ENCODE peak calls at places on chromosomes 2 and 18, in five cellular contexts. A, U, O, P and J are unnamed samples.

GRCh38 chr2:82839046-82839445 is 1620.0 kb downstream of the SUCLG1 start:
- DNase-seq in A (no peak), U (no peak), O (no peak), P (no peak), J (no peak)

GRCh38 chr2:180823546-180824141 is 156.8 kb upstream of the UBE2E3 start:
- DNase-seq in A (peak), U (peak), O (peak), P (no peak), J (peak)

GRCh38 chr2:209367091-209367747 is 56.6 kb upstream of the MAP2 start:
- DNase-seq in A (peak), U (no peak), O (peak), P (no peak), J (no peak)

GRCh38 chr18:77140439-77141109 is 8.0 kb upstream of the MBP start:
- DNase-seq in A (no peak), U (no peak), O (no peak), P (no peak), J (no peak)

GRCh38 chr2:48328972-48329723 is 200.8 kb upstream of the STON1 start:
- DNase-seq in A (no peak), U (no peak), O (no peak), P (no peak), J (no peak)

GRCh38 chr2:28507806-28508764 is 12.2 kb downstream of the PLB1 start:
- DNase-seq in A (no peak), U (no peak), O (no peak), P (no peak), J (no peak)

GRCh38 chr18:69387181-69387580 is 13.5 kb upstream of the DOK6 start:
- DNase-seq in A (no peak), U (no peak), O (peak), P (no peak), J (no peak)

GRCh38 chr18:2104620-2105462 is 466.5 kb downstream of the METTL4 start:
- DNase-seq in A (no peak), U (no peak), O (peak), P (peak), J (no peak)

GRCh38 chr18:47944972-47945843 is 14.7 kb upstream of the SMAD2 start:
- DNase-seq in A (no peak), U (no peak), O (peak), P (no peak), J (no peak)

GRCh38 chr2:106885981-106886915 is at the start of gene ST6GAL2:
- DNase-seq in A (no peak), U (no peak), O (peak), P (no peak), J (no peak)

GRCh38 chr2:236820763-236821344 is 251.2 kb downstream of the ACKR3 start:
- DNase-seq in A (no peak), U (no peak), O (no peak), P (no peak), J (no peak)

GRCh38 chr18:47323158-47323557 is 71.7 kb upstream of the SKOR2 start:
- DNase-seq in A (peak), U (peak), O (no peak), P (no peak), J (no peak)

GRCh38 chr2:1846046-1847015 is 102.0 kb upstream of the PXDN start:
- DNase-seq in A (no peak), U (no peak), O (no peak), P (no peak), J (no peak)

GRCh38 chr2:195622966-195623365 is 34.1 kb upstream of the SLC39A10 start:
- DNase-seq in A (no peak), U (no peak), O (no peak), P (no peak), J (no peak)

GRCh38 chr18:76507830-76508381 is 12.9 kb upstream of the ZNF516 start:
- DNase-seq in A (no peak), U (no peak), O (no peak), P (no peak), J (no peak)

GRCh38 chr2:240412975-240413812 is 22.3 kb upstream of the GPC1 start:
- DNase-seq in A (no peak), U (no peak), O (no peak), P (peak), J (no peak)

GRCh38 chr2:223560704-223561435 is 41.3 kb downstream of the SCG2 start:
- DNase-seq in A (no peak), U (no peak), O (no peak), P (no peak), J (no peak)

GRCh38 chr2:10078704-10079191 is 1.5 kb downstream of the CYS1 start:
- DNase-seq in A (peak), U (no peak), O (peak), P (no peak), J (peak)
- H3K4me3 ChIP-seq in A (peak), U (peak), O (peak), P (no peak), J (peak)

GRCh38 chr2:231187736-231188505 is 10.5 kb upstream of the ARMC9 start:
- DNase-seq in A (no peak), U (peak), O (peak), P (peak), J (peak)

GRCh38 chr2:231184319-231184718 is 14.1 kb upstream of the ARMC9 start:
- DNase-seq in A (no peak), U (no peak), O (no peak), P (no peak), J (no peak)

GRCh38 chr2:231185050-231185725 is 13.2 kb upstream of the ARMC9 start:
- DNase-seq in A (no peak), U (no peak), O (peak), P (no peak), J (no peak)

GRCh38 chr2:231185886-231186285 is 12.5 kb upstream of the ARMC9 start:
- DNase-seq in A (no peak), U (no peak), O (no peak), P (no peak), J (no peak)

DNA sequence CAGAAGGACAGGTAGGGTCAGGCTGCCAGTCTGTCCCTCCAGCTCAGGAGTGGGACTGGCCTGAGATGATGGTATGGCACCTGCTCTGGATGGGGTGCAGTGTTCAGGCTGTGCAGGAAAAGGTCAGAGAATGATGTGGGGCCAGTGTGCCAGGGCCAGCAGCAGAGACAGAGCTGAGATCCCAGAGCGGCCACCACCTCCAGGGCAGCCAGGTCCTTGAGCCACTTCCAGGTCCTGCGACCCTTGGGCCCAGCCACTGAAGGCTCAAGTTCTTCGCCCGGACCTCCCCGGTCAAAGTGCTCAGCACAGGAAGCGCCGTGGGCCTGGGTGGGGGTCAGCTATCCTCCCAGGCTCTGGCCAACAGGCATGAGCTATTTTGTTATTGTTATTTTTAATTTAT is 12.1 kb upstream of the ARMC9 start:
- DNase-seq in A (no peak), U (no peak), O (no peak), P (no peak), J (no peak)
- H3K4me3 ChIP-seq in A (no peak), U (no peak), O (no peak), P (no peak), J (no peak)

GRCh38 chr2:33496150-33496549 is 19.7 kb downstream of the RASGRP3 start:
- DNase-seq in A (peak), U (peak), O (no peak), P (no peak), J (peak)

GRCh38 chr2:33494155-33494779 is 17.8 kb downstream of the RASGRP3 start:
- DNase-seq in A (no peak), U (no peak), O (no peak), P (no peak), J (no peak)

GRCh38 chr2:33497177-33497787 is 20.8 kb downstream of the RASGRP3 start:
- DNase-seq in A (no peak), U (no peak), O (peak), P (no peak), J (no peak)

GRCh38 chr2:33495683-33496082 is 19.2 kb downstream of the RASGRP3 start:
- DNase-seq in A (no peak), U (no peak), O (no peak), P (no peak), J (no peak)

GRCh38 chr2:33494877-33495641 is 18.6 kb downstream of the RASGRP3 start:
- DNase-seq in A (no peak), U (no peak), O (no peak), P (no peak), J (no peak)
- H3K4me3 ChIP-seq in A (no peak), U (no peak), O (no peak), P (no peak), J (no peak)

GRCh38 chr2:233486778-233487552 is 79.6 kb downstream of the USP40 start:
- DNase-seq in A (peak), U (peak), O (peak), P (no peak), J (peak)
- H3K4me3 ChIP-seq in A (no peak), U (no peak), O (no peak), P (no peak), J (no peak)

GRCh38 chr18:5196253-5197031 is 615 bp downstream of the AKAIN1 start:
- DNase-seq in A (no peak), U (no peak), O (no peak), P (peak), J (no peak)

GRCh38 chr18:5197461-5197860 is 404 bp upstream of the AKAIN1 start:
- DNase-seq in A (no peak), U (no peak), O (no peak), P (peak), J (no peak)

GRCh38 chr18:5195656-5196055 is 1.4 kb downstream of the AKAIN1 start:
- DNase-seq in A (no peak), U (no peak), O (no peak), P (no peak), J (no peak)

GRCh38 chr18:5197032-5197434 is at the start of gene AKAIN1:
- DNase-seq in A (no peak), U (no peak), O (peak), P (peak), J (no peak)
- H3K4me3 ChIP-seq in A (no peak), U (no peak), O (peak), P (no peak), J (no peak)

GRCh38 chr2:64938607-64939285 is 50.5 kb upstream of the SLC1A4 start:
- DNase-seq in A (no peak), U (no peak), O (no peak), P (no peak), J (no peak)
- H3K4me3 ChIP-seq in A (no peak), U (no peak), O (no peak), P (no peak), J (no peak)

DNA sequence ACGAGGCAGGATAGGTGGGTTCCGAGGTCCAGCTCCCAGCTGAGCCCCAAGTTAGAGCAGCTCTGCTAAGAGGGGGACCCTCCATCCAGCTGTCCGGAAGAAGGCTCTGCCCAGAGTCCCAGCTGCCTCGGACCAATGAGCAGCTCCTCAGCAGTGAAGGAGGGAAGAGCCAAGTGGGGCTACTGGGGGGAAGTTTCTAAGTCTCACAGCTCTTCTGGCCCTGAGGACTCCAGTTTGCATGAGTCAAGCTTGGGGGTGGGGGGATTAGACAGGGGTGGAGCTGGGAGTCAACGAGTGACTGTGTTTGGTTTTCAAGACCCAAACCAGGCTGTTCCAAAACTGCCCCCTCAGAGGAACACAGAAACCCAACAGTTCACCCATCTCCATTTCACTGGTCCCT is 101.0 kb downstream of the TNS1 start:
- DNase-seq in A (no peak), U (no peak), O (peak), P (no peak), J (peak)
- H3K4me3 ChIP-seq in A (no peak), U (no peak), O (no peak), P (no peak), J (no peak)

DNA sequence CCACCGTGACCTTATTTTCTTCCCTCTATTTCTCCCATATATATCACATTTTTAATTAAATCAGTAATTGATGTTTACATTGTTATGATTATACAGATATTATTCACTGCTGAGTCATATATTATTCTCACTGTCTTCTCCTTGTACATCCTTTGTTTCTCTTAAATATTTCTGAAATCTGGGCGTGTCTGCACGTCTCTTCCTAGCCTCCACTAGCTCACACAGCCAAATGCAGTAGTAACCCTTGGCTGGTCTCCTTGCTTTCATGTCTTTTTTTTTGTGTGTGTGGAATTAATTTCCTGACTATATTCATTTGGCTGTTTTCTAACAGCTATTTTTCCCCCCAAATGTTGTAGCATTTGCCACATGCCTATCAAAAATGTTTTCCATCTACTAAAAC is 15.8 kb downstream of the CCNYL1 start:
- DNase-seq in A (no peak), U (no peak), O (peak), P (no peak), J (no peak)
- H3K4me3 ChIP-seq in A (no peak), U (no peak), O (no peak), P (no peak), J (no peak)